ENCODE peak calls at places on chromosomes 13 and 19, in six cellular contexts. F is CD8-positive, alpha-beta T cell; N is epithelial cell of esophagus; R is left ventricle myocardium inferior; L is glutamatergic neuron; D is tibial nerve. E is an unnamed sample.

GRCh38 chr13:100789481-100789880 is 114.9 kb upstream of the TMTC4 start:
- DNase-seq in N (no peak), D (no peak), L (no peak), R (no peak), F (no peak), E (no peak)

GRCh38 chr19:6524326-6524725 is 6.5 kb upstream of the TNFSF9 start:
- DNase-seq in D (no peak), L (no peak), N (no peak), F (no peak), R (no peak), E (no peak)

GRCh38 chr19:37114001-37114400 is 35.8 kb downstream of the ZNF420 start:
- DNase-seq in D (no peak), L (no peak), F (no peak), R (no peak), N (no peak), E (no peak)

GRCh38 chr13:33766724-33767123 is 51.2 kb upstream of the RFC3 start:
- DNase-seq in F (no peak), R (no peak), N (no peak), D (no peak), L (no peak), E (no peak)

GRCh38 chr13:94703271-94703670 is 9.1 kb downstream of the SOX21 start:
- DNase-seq in F (no peak), R (no peak), N (no peak), L (peak; percentile 18), D (no peak), E (no peak)

GRCh38 chr13:21075303-21076264 is 14.2 kb upstream of the LATS2 start:
- DNase-seq in R (peak; percentile 53), N (peak; percentile 14), L (peak; percentile 71), D (no peak), F (no peak), E (peak; percentile 75)

GRCh38 chr13:52840066-52840465 is 8.4 kb downstream of the PCDH8 start:
- DNase-seq in F (no peak), R (no peak), D (no peak), L (no peak), N (no peak), E (no peak)

GRCh38 chr13:41274881-41275280 is 11.5 kb upstream of the MTRF1 start:
- DNase-seq in R (no peak), F (no peak), D (no peak), L (no peak), N (no peak), E (no peak)

GRCh38 chr13:44103721-44104490 is 224.2 kb downstream of the LACC1 start:
- DNase-seq in N (peak; percentile 53), R (no peak), F (no peak), D (no peak), L (no peak), E (no peak)

GRCh38 chr13:33218020-33218419 is 67.5 kb downstream of the STARD13 start:
- DNase-seq in F (no peak), L (no peak), D (no peak), N (peak; percentile 92), R (no peak), E (no peak)

GRCh38 chr13:49220856-49221614 is 897 bp downstream of the MLNR start:
- DNase-seq in N (no peak), F (no peak), R (no peak), D (no peak), L (peak; percentile 49), E (peak; percentile 18)

GRCh38 chr13:58480011-58480410 is 848.5 kb downstream of the PCDH17 start:
- DNase-seq in F (no peak), N (no peak), R (no peak), L (no peak), D (no peak), E (no peak)

GRCh38 chr13:99970761-99971575 is 599 bp downstream of the ZIC5 start:
- DNase-seq in R (no peak), N (no peak), F (no peak), D (no peak), L (no peak), E (peak; percentile 26)

GRCh38 chr13:76019421-76020044 is 383.4 kb downstream of the LMO7 start:
- DNase-seq in F (no peak), R (peak; percentile 11), L (peak; percentile 76), D (no peak), N (peak; percentile 15), E (peak; percentile 59)

GRCh38 chr13:101698400-101698799 is 245.9 kb downstream of the ITGBL1 start:
- DNase-seq in D (no peak), R (no peak), N (peak; percentile 23), L (no peak), F (no peak), E (no peak)

GRCh38 chr13:106118050-106118449 is 417.4 kb downstream of the EFNB2 start:
- DNase-seq in D (no peak), R (no peak), N (peak; percentile 26), F (no peak), L (no peak), E (no peak)

GRCh38 chr13:48156466-48156865 is 61.6 kb upstream of the MED4 start:
- DNase-seq in D (no peak), R (no peak), F (peak; percentile 77), L (peak; percentile 19), N (peak; percentile 79), E (no peak)

GRCh38 chr13:98821372-98822237 is 69.1 kb upstream of the SLC15A1 start:
- DNase-seq in F (no peak), L (no peak), D (no peak), R (no peak), N (no peak), E (no peak)

GRCh38 chr19:10587022-10587838 is at the start of gene AP1M2:
- DNase-seq in D (no peak), F (no peak), R (no peak), N (peak; percentile 86), L (no peak), E (no peak)

GRCh38 chr13:48595330-48596127 is 58.2 kb upstream of the CYSLTR2 start:
- DNase-seq in D (no peak), F (peak; percentile 35), R (peak; percentile 49), L (no peak), N (peak; percentile 81), E (peak; percentile 37)

GRCh38 chr13:60654405-60654804 is 257.4 kb downstream of the TDRD3 start:
- DNase-seq in L (peak; percentile 39), D (no peak), R (peak; percentile 33), F (no peak), N (peak; percentile 64), E (peak; percentile 47)

GRCh38 chr19:47228937-47229673 is 1.9 kb downstream of the BBC3 start:
- DNase-seq in R (no peak), F (peak; percentile 16), L (no peak), D (no peak), N (peak; percentile 47), E (no peak)

GRCh38 chr19:43595605-43595998 is 332 bp downstream of the IRGQ start:
- DNase-seq in D (no peak), R (no peak), L (no peak), N (no peak), F (no peak), E (peak; percentile 22)

GRCh38 chr19:21580818-21581217 is 75.4 kb downstream of the ZNF429 start:
- DNase-seq in F (no peak), L (no peak), D (no peak), N (no peak), R (no peak), E (no peak)

GRCh38 chr13:45207319-45207718 is 6.5 kb upstream of the KCTD4 start:
- DNase-seq in R (no peak), L (no peak), F (no peak), N (peak; percentile 37), D (no peak), E (no peak)

GRCh38 chr13:50224534-50224933 is 209.3 kb downstream of the KCNRG start:
- DNase-seq in F (no peak), D (no peak), L (no peak), N (peak; percentile 93), R (no peak), E (no peak)

GRCh38 chr13:98192008-98192407 is 14.9 kb upstream of the RNF113B start:
- DNase-seq in N (no peak), L (no peak), D (no peak), R (no peak), F (no peak), E (no peak)

GRCh38 chr19:42037649-42038048 is 32.4 kb downstream of the GRIK5 start:
- DNase-seq in N (no peak), L (no peak), R (no peak), D (no peak), F (no peak), E (no peak)

GRCh38 chr19:42038675-42039074 is 31.3 kb downstream of the GRIK5 start:
- DNase-seq in F (no peak), R (peak; percentile 73), L (no peak), N (no peak), D (no peak), E (no peak)

GRCh38 chr19:42045575-42045974 is 24.4 kb downstream of the GRIK5 start:
- DNase-seq in L (no peak), N (no peak), D (no peak), F (no peak), R (no peak), E (no peak)

GRCh38 chr19:42040031-42040430 is 30.0 kb downstream of the GRIK5 start:
- DNase-seq in F (no peak), L (no peak), N (no peak), D (no peak), R (no peak), E (no peak)

GRCh38 chr19:42042455-42043170 is 27.4 kb downstream of the GRIK5 start:
- DNase-seq in L (no peak), R (no peak), F (no peak), D (no peak), N (no peak), E (no peak)
- TF ChIP-seq CTCF in L (no peak), R (no peak), F (no peak), D (no peak), N (no peak), E (no peak)

DNA sequence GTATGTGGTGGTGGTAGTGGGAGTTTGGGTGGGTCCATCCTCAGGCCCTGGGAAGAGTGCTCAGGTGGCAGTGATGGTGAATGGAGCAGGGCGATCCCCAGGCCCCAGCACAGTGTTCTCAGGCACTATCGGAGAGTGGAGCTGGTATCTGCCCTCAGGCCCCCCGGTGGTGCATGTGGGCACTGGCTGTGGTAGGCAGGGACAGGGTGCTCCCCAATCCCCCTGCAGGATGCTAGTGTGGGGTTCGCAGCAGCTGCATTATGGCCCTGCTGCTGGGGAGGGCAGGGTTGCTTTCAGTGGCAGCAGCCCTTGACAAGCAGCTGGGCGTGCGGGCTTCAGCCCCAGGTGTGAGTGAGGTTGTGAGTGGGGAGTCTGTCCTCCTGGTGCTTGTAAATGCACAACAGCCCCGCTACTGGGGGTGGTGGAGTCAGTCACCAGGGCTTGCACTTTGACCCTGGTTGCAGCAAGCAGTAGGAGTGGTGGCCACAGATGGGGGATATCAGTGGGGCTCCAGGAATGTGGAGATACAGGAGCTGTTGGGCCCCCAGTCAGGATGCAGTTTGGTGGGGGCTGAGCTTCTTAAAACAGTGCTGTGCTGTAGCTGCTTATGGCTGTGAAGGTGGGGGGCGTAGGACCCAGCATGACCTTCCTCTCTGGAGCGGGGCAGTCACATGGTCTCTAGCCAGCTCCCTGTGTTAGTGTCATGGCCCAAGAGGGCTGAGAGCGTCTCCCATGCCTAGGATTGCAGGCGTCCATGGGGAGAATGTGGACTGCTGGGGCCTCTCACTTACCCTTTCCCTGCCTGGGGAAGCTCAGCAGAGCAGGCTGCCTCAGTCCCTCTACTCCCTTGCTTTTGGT is 38.7 kb upstream of the ARHGEF7 start:
- DNase-seq in F (no peak), L (no peak), R (no peak), N (no peak), D (no peak), E (no peak)
- TF ChIP-seq CTCF in F (no peak), L (no peak), R (no peak), N (no peak), D (no peak), E (no peak)

GRCh38 chr13:39602614-39603366 is at the start of gene LHFPL6:
- DNase-seq in D (peak; percentile 72), F (no peak), L (peak; percentile 81), R (peak; percentile 92), N (peak; percentile 87), E (peak; percentile 80)
- TF ChIP-seq CTCF in D (peak; percentile 2), F (no peak), L (no peak), R (peak; percentile 52), N (peak; percentile 33), E (no peak)

GRCh38 chr19:4057913-4058695 is 8.6 kb downstream of the ZBTB7A start:
- DNase-seq in F (peak; percentile 40), R (peak; percentile 84), N (peak; percentile 87), L (peak; percentile 54), D (peak; percentile 80), E (no peak)
- TF ChIP-seq CTCF in F (no peak), R (peak; percentile 28), N (peak; percentile 28), L (no peak), D (no peak), E (no peak)

E was measured in endothelial cell.